ENCODE peak calls at places on chromosome 18, in ten cellular contexts. P, G, D, X, H, C, E, S, Z and T are unnamed samples.

GRCh38 chr18:23969664-23970063 is 44.9 kb upstream of the TTC39C start:
- DNase-seq in P (no peak), G (no peak), D (no peak), X (no peak), H (no peak), C (no peak), E (no peak), S (no peak), Z (no peak), T (no peak)

GRCh38 chr18:67010916-67011315 is 407.0 kb upstream of the CDH19 start:
- DNase-seq in P (no peak), G (no peak), D (peak; percentile 1), X (no peak), H (peak; percentile 45), C (no peak), E (no peak), S (no peak), Z (no peak), T (no peak)

GRCh38 chr18:3626927-3627240 is 176.9 kb downstream of the TGIF1 start:
- DNase-seq in P (no peak), G (no peak), D (no peak), X (no peak), H (no peak), C (no peak), E (no peak), S (no peak), Z (no peak), T (no peak)

GRCh38 chr18:39455300-39455699 is 1889.7 kb upstream of the CELF4 start:
- DNase-seq in P (no peak), G (no peak), D (peak; percentile 6), X (peak; percentile 78), H (peak; percentile 96), C (no peak), E (no peak), S (no peak), Z (no peak), T (peak; percentile 16)

GRCh38 chr18:59961086-59961485 is 61.3 kb downstream of the PMAIP1 start:
- DNase-seq in P (no peak), G (no peak), D (no peak), X (no peak), H (peak; percentile 25), C (no peak), E (no peak), S (no peak), Z (no peak), T (no peak)

GRCh38 chr18:24187049-24187448 is 48.2 kb downstream of the CABYR start:
- DNase-seq in P (no peak), G (no peak), D (no peak), X (no peak), H (no peak), C (no peak), E (peak; percentile 63), S (no peak), Z (no peak), T (no peak)

GRCh38 chr18:3615374-3615773 is 165.4 kb downstream of the TGIF1 start:
- DNase-seq in P (no peak), G (no peak), D (no peak), X (no peak), H (no peak), C (no peak), E (no peak), S (no peak), Z (no peak), T (no peak)

GRCh38 chr18:70627100-70627802 is 338.4 kb downstream of the SOCS6 start:
- DNase-seq in P (no peak), G (no peak), D (peak; percentile 2), X (no peak), H (no peak), C (no peak), E (no peak), S (no peak), Z (no peak), T (no peak)

GRCh38 chr18:62420513-62421209 is 95.6 kb downstream of the TNFRSF11A start:
- DNase-seq in P (peak; percentile 29), G (no peak), D (peak; percentile 69), X (peak; percentile 39), H (peak; percentile 78), C (no peak), E (peak; percentile 30), S (peak; percentile 84), Z (no peak), T (peak; percentile 86)

DNA sequence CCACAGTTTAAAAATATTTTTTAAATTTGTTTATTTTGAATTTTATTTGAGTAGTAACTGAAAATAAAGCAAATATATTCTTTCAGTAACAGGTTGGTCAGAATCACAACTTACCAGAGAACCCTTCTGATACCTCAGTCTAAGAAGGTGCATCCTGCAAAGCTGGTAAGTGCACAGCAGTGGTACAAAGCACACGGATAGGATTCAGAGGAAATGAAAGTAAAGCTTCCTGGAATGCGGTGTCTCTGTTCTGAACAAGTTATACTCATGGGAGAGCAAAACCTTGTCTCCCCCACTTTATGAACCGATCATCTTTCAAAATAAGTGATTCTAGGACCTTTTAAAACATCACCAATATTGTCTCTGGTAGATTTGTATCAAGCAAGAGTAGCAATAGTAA is 398.3 kb downstream of the TMX3 start:
- DNase-seq in P (no peak), G (no peak), D (no peak), X (peak; percentile 38), H (peak; percentile 5), C (no peak), E (no peak), S (no peak), Z (no peak), T (no peak)
- H3K27ac ChIP-seq in P (no peak overlapping the region), G (no peak overlapping the region), D (no peak overlapping the region), X (peak overlapping the region; percentile 15), H (no peak overlapping the region), C (no peak overlapping the region), E (no peak overlapping the region), S (no peak overlapping the region), Z (no peak overlapping the region), T (no peak overlapping the region)

GRCh38 chr18:31041346-31042067 is 1.0 kb downstream of the DSC3 start:
- DNase-seq in P (no peak), G (peak; percentile 55), D (no peak), X (no peak), H (peak; percentile 73), C (peak; percentile 48), E (no peak), S (no peak), Z (no peak), T (peak; percentile 45)
- H3K4me3 ChIP-seq in P (no peak overlapping the region), G (no peak overlapping the region), D (no peak overlapping the region), X (no peak overlapping the region), H (peak overlapping the region; percentile 61), C (peak overlapping the region; percentile 46), E (no peak overlapping the region), S (no peak overlapping the region), Z (peak overlapping the region; percentile 49), T (peak overlapping the region; percentile 45)

DNA sequence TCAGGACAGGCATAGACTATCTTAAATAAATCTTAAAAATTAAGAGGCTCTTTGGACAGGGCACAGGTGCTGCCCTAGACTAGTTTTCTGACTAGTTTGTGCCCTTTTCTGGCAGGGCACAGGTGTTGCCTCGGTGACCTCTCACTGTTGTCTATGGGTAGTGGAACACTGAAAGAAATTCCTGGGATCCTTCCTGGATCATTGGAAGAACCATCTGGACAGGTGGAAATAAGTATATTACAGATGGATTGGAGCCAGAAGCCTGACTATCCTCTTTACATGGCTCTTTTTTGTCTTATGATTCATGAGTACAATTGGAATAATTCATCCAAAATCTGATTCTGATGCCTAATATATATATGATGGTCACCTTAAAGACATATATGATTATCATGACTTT is 286.6 kb downstream of the RIT2 start:
- DNase-seq in P (no peak), G (no peak), D (no peak), X (no peak), H (no peak), C (no peak), E (no peak), S (no peak), Z (no peak), T (no peak)
- H3K27ac ChIP-seq in P (no peak overlapping the region), G (no peak overlapping the region), D (no peak overlapping the region), X (no peak overlapping the region), H (no peak overlapping the region), C (no peak overlapping the region), E (no peak overlapping the region), S (no peak overlapping the region), Z (no peak overlapping the region), T (no peak overlapping the region)

GRCh38 chr18:31778391-31778950 is 17.8 kb upstream of the SLC25A52 start:
- DNase-seq in P (no peak), G (no peak), D (no peak), X (no peak), H (no peak), C (no peak), E (no peak), S (no peak), Z (no peak), T (no peak)

GRCh38 chr18:31774960-31775359 is 14.3 kb upstream of the SLC25A52 start:
- DNase-seq in P (no peak), G (no peak), D (no peak), X (no peak), H (no peak), C (no peak), E (no peak), S (no peak), Z (no peak), T (no peak)

GRCh38 chr18:31774477-31774785 is 13.8 kb upstream of the SLC25A52 start:
- DNase-seq in P (no peak), G (no peak), D (no peak), X (no peak), H (no peak), C (no peak), E (peak; percentile 14), S (no peak), Z (no peak), T (no peak)

GRCh38 chr18:31772699-31773098 is 12.0 kb upstream of the SLC25A52 start:
- DNase-seq in P (no peak), G (no peak), D (no peak), X (no peak), H (no peak), C (no peak), E (no peak), S (no peak), Z (no peak), T (no peak)

GRCh38 chr18:31773774-31774476 is 13.2 kb upstream of the SLC25A52 start:
- DNase-seq in P (no peak), G (no peak), D (no peak), X (no peak), H (no peak), C (no peak), E (no peak), S (no peak), Z (no peak), T (no peak)
- H3K4me3 ChIP-seq in P (no peak overlapping the region), G (no peak overlapping the region), D (no peak overlapping the region), X (no peak overlapping the region), H (no peak overlapping the region), C (peak overlapping the region; percentile 30), E (peak overlapping the region; percentile 39), S (no peak overlapping the region), Z (no peak overlapping the region), T (no peak overlapping the region)